ENCODE peak calls at places on chromosome 3, in seven cellular contexts. F is gastrocnemius medialis, A is H7, D is right lobe of liver, O is keratinocyte, I is GM12878, Y is brain microvascular endothelial cell. S is an unnamed sample. For H3K27me3, the result is how much of the 10 kb centered on the place peaks cover.

GRCh38 chr3:37272743-37273142 is 98.4 kb upstream of the LRRFIP2 start:
- DNase-seq in F (no peak), A (no peak), D (no peak), O (no peak), I (no peak), Y (no peak), S (no peak)

GRCh38 chr3:29286841-29287240 is 6.0 kb downstream of the RBMS3 start:
- DNase-seq in F (no peak), A (no peak), D (no peak), O (no peak), I (no peak), Y (no peak), S (no peak)

GRCh38 chr3:50612234-50612972 is 829 bp upstream of the CISH start:
- DNase-seq in F (no peak), A (peak), D (no peak), O (no peak), I (no peak), Y (no peak), S (no peak)

GRCh38 chr3:40875581-40875980 is 323.7 kb upstream of the CTNNB1 start:
- DNase-seq in F (no peak), A (no peak), D (no peak), O (no peak), I (no peak), Y (no peak), S (no peak)

GRCh38 chr3:186896875-186897274 is 33.5 kb upstream of the ST6GAL1 start:
- DNase-seq in F (no peak), A (no peak), D (no peak), O (no peak), I (no peak), Y (no peak), S (no peak)

GRCh38 chr3:18443670-18444596 is 18.8 kb upstream of the SATB1 start:
- DNase-seq in F (peak), A (peak), D (peak), O (no peak), I (no peak), Y (no peak), S (peak)

GRCh38 chr3:55180936-55181535 is 253.2 kb upstream of the LRTM1 start:
- DNase-seq in F (no peak), A (peak), D (no peak), O (no peak), I (no peak), Y (peak), S (no peak)

GRCh38 chr3:45487508-45487907 is 99.1 kb downstream of the LARS2 start:
- DNase-seq in F (no peak), A (no peak), D (peak), O (no peak), I (no peak), Y (no peak), S (no peak)

GRCh38 chr3:190339130-190339529 is 16.9 kb upstream of the CLDN1 start:
- DNase-seq in F (no peak), A (no peak), D (no peak), O (no peak), I (peak), Y (no peak), S (no peak)

GRCh38 chr3:170714151-170714550 is 128.3 kb upstream of the SLC7A14 start:
- DNase-seq in F (no peak), A (no peak), D (no peak), O (no peak), I (no peak), Y (peak), S (no peak)

GRCh38 chr3:134976948-134977347 is 181.9 kb downstream of the EPHB1 start:
- DNase-seq in F (no peak), A (no peak), D (no peak), O (no peak), I (no peak), Y (no peak), S (no peak)

GRCh38 chr3:112649478-112649735 is 8.5 kb upstream of the CCDC80 start:
- DNase-seq in F (no peak), A (no peak), D (no peak), O (no peak), I (no peak), Y (no peak), S (no peak)

GRCh38 chr3:56620371-56620770 is 62.7 kb downstream of the TASOR start:
- DNase-seq in F (no peak), A (no peak), D (no peak), O (no peak), I (no peak), Y (no peak), S (no peak)

GRCh38 chr3:123791898-123792297 is 92.2 kb downstream of the MYLK start:
- DNase-seq in F (no peak), A (no peak), D (no peak), O (no peak), I (no peak), Y (no peak), S (no peak)

GRCh38 chr3:46484911-46485696 is 12.7 kb upstream of the RTP3 start:
- DNase-seq in F (no peak), A (peak), D (peak), O (no peak), I (no peak), Y (no peak), S (no peak)

GRCh38 chr3:74281705-74282104 is 332.8 kb downstream of the CNTN3 start:
- DNase-seq in F (no peak), A (no peak), D (no peak), O (no peak), I (no peak), Y (no peak), S (no peak)

GRCh38 chr3:159252772-159253384 is 451.0 kb downstream of the MFSD1 start:
- DNase-seq in F (no peak), A (peak), D (no peak), O (peak), I (peak), Y (peak), S (no peak)

GRCh38 chr3:52020796-52021195 is 25.1 kb upstream of the RPL29 start:
- DNase-seq in F (no peak), A (no peak), D (no peak), O (no peak), I (no peak), Y (no peak), S (peak)

GRCh38 chr3:81666502-81667121 is 94.8 kb downstream of the GBE1 start:
- DNase-seq in F (no peak), A (no peak), D (no peak), O (no peak), I (no peak), Y (peak), S (no peak)

GRCh38 chr3:103794656-103795055 is 1359.8 kb downstream of the ZPLD1 start:
- DNase-seq in F (no peak), A (peak), D (no peak), O (no peak), I (no peak), Y (no peak), S (no peak)

GRCh38 chr3:31523543-31523942 is 9.2 kb upstream of the STT3B start:
- DNase-seq in F (no peak), A (no peak), D (no peak), O (no peak), I (no peak), Y (no peak), S (no peak)

GRCh38 chr3:52355526-52355925 is 39.4 kb downstream of the DNAH1 start:
- DNase-seq in F (no peak), A (no peak), D (no peak), O (no peak), I (no peak), Y (no peak), S (peak)

GRCh38 chr3:105944281-105944680 is 75.5 kb upstream of the CBLB start:
- DNase-seq in F (no peak), A (no peak), D (no peak), O (no peak), I (no peak), Y (peak), S (no peak)

GRCh38 chr3:71881732-71882131 is 96.8 kb upstream of the PROK2 start:
- DNase-seq in F (no peak), A (no peak), D (peak), O (no peak), I (no peak), Y (no peak), S (no peak)

GRCh38 chr3:71885001-71885400 is 100.1 kb upstream of the PROK2 start:
- DNase-seq in F (no peak), A (no peak), D (no peak), O (no peak), I (no peak), Y (no peak), S (no peak)

GRCh38 chr3:71891483-71891882 is 106.5 kb upstream of the PROK2 start:
- DNase-seq in F (no peak), A (no peak), D (no peak), O (no peak), I (no peak), Y (no peak), S (no peak)

GRCh38 chr3:71890356-71890931 is 105.5 kb upstream of the PROK2 start:
- DNase-seq in F (no peak), A (no peak), D (no peak), O (no peak), I (no peak), Y (no peak), S (no peak)

GRCh38 chr3:71887256-71887655 is 102.3 kb upstream of the PROK2 start:
- DNase-seq in F (no peak), A (no peak), D (no peak), O (no peak), I (no peak), Y (no peak), S (no peak)
- H3K27me3 ChIP-seq in F (under half), A (under half), D (under half), O (under half), I (under half), Y (under half), S (under half)

DNA sequence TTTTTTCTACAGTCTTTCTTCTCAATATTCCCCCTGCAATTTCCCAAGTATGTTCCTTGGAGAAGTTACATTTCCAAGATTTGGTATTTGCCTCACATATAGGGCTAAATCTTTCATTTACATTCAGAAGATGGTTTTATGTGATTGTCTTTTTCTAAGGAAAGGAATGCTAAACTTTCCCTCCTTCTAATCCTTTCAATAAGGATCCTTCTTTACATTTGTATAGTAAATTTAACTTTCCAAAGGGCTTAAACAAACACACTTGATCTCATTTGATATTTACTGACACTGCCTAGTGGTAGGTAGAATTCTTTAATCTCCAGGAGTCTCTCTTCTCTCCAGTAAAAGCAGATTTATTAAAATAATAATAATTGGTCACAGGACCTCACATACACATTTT is 185.3 kb downstream of the LSAMP start:
- DNase-seq in F (no peak), A (peak), D (no peak), O (no peak), I (no peak), Y (no peak), S (no peak)
- H3K27me3 ChIP-seq in F (under half), A (under half), D (under half), O (under half), I (under half), Y (under half), S (under half)

DNA sequence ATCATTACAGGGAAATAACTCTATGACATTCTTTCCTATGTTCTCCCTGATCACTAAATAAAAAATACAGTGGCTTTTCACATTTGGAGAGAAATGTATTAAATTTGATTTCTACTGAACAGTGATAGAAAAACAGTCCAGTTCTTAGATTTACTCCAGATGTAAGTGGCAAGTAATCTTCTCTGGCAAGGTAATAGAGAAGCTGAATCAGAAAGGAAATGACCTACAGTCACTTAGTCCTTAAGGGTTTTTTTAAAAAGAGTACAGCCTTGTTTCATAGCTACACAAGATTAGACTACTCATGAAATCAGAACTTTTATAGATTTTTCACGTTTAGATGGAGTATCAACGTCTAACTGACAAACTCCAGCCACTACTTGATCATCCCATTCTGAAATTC is 236.9 kb downstream of the CADPS start:
- DNase-seq in F (no peak), A (no peak), D (no peak), O (no peak), I (no peak), Y (no peak), S (no peak)
- H3K27me3 ChIP-seq in F (under half), A (under half), D (under half), O (under half), I (under half), Y (under half), S (under half)

DNA sequence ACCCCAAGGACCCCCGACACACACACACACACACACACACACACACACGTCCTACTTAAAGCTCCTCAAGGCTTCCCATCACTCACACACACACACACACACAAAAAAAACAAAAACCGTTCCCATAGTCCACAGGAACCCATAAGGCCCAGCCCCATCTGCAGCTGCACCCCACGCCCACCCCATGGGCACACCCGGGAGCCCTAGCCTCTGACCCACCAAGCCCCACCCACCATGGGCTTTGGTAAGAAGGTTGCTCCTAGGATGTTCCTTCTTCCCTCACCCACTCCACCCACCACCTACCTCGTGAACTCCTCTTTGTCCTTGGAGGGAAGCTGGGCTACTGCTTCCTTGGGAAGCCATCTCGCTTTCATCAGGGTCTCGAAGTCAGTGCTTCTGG is 115.2 kb downstream of the TPRA1 start:
- DNase-seq in F (no peak), A (no peak), D (no peak), O (no peak), I (no peak), Y (no peak), S (no peak)
- H3K27me3 ChIP-seq in F (under half), A (under half), D (under half), O (under half), I (under half), Y (under half), S (under half)

GRCh38 chr3:184261270-184262165 is at the start of gene CAMK2N2:
- DNase-seq in F (no peak), A (peak), D (peak), O (no peak), I (no peak), Y (peak), S (peak)
- H3K27me3 ChIP-seq in F (half or more), A (half or more), D (under half), O (under half), I (under half), Y (under half), S (under half)

DNA sequence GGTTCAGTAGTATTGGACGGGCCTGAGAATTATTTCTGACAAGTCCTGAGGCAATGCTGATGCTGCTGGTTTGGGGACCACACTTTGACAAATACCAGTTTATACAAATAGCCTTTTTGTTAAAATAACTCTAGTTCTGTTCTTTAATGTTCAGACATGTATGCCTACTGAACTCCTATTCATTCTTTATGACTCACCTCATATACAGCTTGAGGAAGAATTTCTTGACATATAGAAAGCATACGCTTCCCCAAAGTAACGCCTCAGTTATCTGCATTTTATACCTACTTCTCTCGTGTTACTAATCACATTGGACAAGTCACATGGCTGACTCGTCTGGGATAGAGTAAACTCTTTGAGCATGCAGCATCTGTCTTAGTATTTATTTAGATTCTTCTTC is 145.4 kb upstream of the GOLIM4 start:
- DNase-seq in F (no peak), A (no peak), D (no peak), O (no peak), I (no peak), Y (no peak), S (no peak)
- H3K27me3 ChIP-seq in F (under half), A (under half), D (under half), O (under half), I (under half), Y (under half), S (under half)

GRCh38 chr3:12468757-12469156 is 15.5 kb upstream of the TSEN2 start:
- DNase-seq in F (no peak), A (no peak), D (no peak), O (no peak), I (no peak), Y (no peak), S (no peak)
- H3K27me3 ChIP-seq in F (under half), A (under half), D (under half), O (under half), I (under half), Y (under half), S (under half)

GRCh38 chr3:126540946-126541627 is 17.1 kb downstream of the CHST13 start:
- DNase-seq in F (no peak), A (peak), D (peak), O (no peak), I (no peak), Y (no peak), S (peak)
- H3K27me3 ChIP-seq in F (under half), A (under half), D (under half), O (under half), I (under half), Y (under half), S (under half)

GRCh38 chr3:16066545-16066944 is 107.9 kb upstream of the GALNT15 start:
- DNase-seq in F (no peak), A (no peak), D (no peak), O (no peak), I (no peak), Y (no peak), S (no peak)
- H3K27me3 ChIP-seq in F (under half), A (under half), D (under half), O (under half), I (under half), Y (under half), S (under half)